ENCODE peak calls at places on chromosome 20, in nine cellular contexts. One of them, this sample, is unnamed.

GRCh38 chr20:35490736-35491181 is 35.4 kb downstream of the CEP250 start:
- DNase-seq in GOT3: no peak
- DNase-seq in GM23338: no peak
- DNase-seq in NCI-H1436: no peak
- DNase-seq in EL: no peak
- DNase-seq in psoas muscle: no peak
- DNase-seq in cardiac septum: no peak
- DNase-seq in fibroblast of lung: no peak
- DNase-seq in glutamatergic neuron: no peak
- DNase-seq in this sample: no peak

GRCh38 chr20:17417221-17417620 is 114.0 kb downstream of the BFSP1 start:
- DNase-seq in GOT3: no peak
- DNase-seq in GM23338: no peak
- DNase-seq in NCI-H1436: peak; percentile 43
- DNase-seq in EL: no peak
- DNase-seq in psoas muscle: no peak
- DNase-seq in cardiac septum: no peak
- DNase-seq in fibroblast of lung: no peak
- DNase-seq in glutamatergic neuron: no peak
- DNase-seq in this sample: no peak

GRCh38 chr20:33191484-33191883 is 23.5 kb downstream of the BPIFA2 start:
- DNase-seq in GOT3: no peak
- DNase-seq in GM23338: no peak
- DNase-seq in NCI-H1436: no peak
- DNase-seq in EL: no peak
- DNase-seq in psoas muscle: no peak
- DNase-seq in cardiac septum: no peak
- DNase-seq in fibroblast of lung: no peak
- DNase-seq in glutamatergic neuron: no peak
- DNase-seq in this sample: no peak

GRCh38 chr20:653590-654426 is 808 bp upstream of the SRXN1 start:
- DNase-seq in GOT3: no peak
- DNase-seq in GM23338: no peak
- DNase-seq in NCI-H1436: no peak
- DNase-seq in EL: no peak
- DNase-seq in psoas muscle: no peak
- DNase-seq in cardiac septum: no peak
- DNase-seq in fibroblast of lung: no peak
- DNase-seq in glutamatergic neuron: no peak
- DNase-seq in this sample: no peak

GRCh38 chr20:45105317-45105716 is 4.4 kb upstream of the KCNS1 start:
- DNase-seq in GOT3: no peak
- DNase-seq in GM23338: no peak
- DNase-seq in NCI-H1436: no peak
- DNase-seq in EL: no peak
- DNase-seq in psoas muscle: no peak
- DNase-seq in cardiac septum: no peak
- DNase-seq in fibroblast of lung: no peak
- DNase-seq in glutamatergic neuron: no peak
- DNase-seq in this sample: peak; percentile 41

GRCh38 chr20:39885975-39886649 is 802.9 kb downstream of the MAFB start:
- DNase-seq in GOT3: no peak
- DNase-seq in GM23338: peak; percentile 94
- DNase-seq in NCI-H1436: no peak
- DNase-seq in EL: peak; percentile 96
- DNase-seq in psoas muscle: peak; percentile 68
- DNase-seq in cardiac septum: no peak
- DNase-seq in fibroblast of lung: peak; percentile 82
- DNase-seq in glutamatergic neuron: peak; percentile 70
- DNase-seq in this sample: peak; percentile 82

GRCh38 chr20:31605902-31606677 is 1.0 kb downstream of the ID1 start:
- DNase-seq in GOT3: no peak
- DNase-seq in GM23338: peak; percentile 65
- DNase-seq in NCI-H1436: no peak
- DNase-seq in EL: no peak
- DNase-seq in psoas muscle: peak; percentile 37
- DNase-seq in cardiac septum: no peak
- DNase-seq in fibroblast of lung: peak; percentile 37
- DNase-seq in glutamatergic neuron: peak; percentile 78
- DNase-seq in this sample: peak; percentile 31

GRCh38 chr20:53195882-53196610 is 223.9 kb downstream of the TSHZ2 start:
- DNase-seq in GOT3: no peak
- DNase-seq in GM23338: no peak
- DNase-seq in NCI-H1436: no peak
- DNase-seq in EL: no peak
- DNase-seq in psoas muscle: no peak
- DNase-seq in cardiac septum: no peak
- DNase-seq in fibroblast of lung: no peak
- DNase-seq in glutamatergic neuron: no peak
- DNase-seq in this sample: no peak

GRCh38 chr20:46206025-46206424 is 87.9 kb downstream of the CD40 start:
- DNase-seq in GOT3: no peak
- DNase-seq in GM23338: no peak
- DNase-seq in NCI-H1436: no peak
- DNase-seq in EL: peak; percentile 75
- DNase-seq in psoas muscle: peak; percentile 40
- DNase-seq in cardiac septum: peak; percentile 90
- DNase-seq in fibroblast of lung: peak; percentile 23
- DNase-seq in glutamatergic neuron: no peak
- DNase-seq in this sample: peak; percentile 23

This sample was measured in myocyte.